ENCODE peak calls at places on chromosomes 5 and 9, in ten cellular contexts. One of them, this sample, is unnamed.

GRCh38 chr9:95572370-95573151 is 55.8 kb upstream of the PTCH1 start:
- DNase-seq in brain microvascular endothelial cell: no peak
- DNase-seq in substantia nigra: no peak
- DNase-seq in RWPE1: no peak
- DNase-seq in H9: no peak
- DNase-seq in effector memory CD4-positive, alpha-beta T cell: no peak
- DNase-seq in upper lobe of right lung: no peak
- DNase-seq in tibial nerve: peak
- DNase-seq in cardiac muscle cell: no peak
- DNase-seq in spleen: no peak
- DNase-seq in this sample: no peak

GRCh38 chr9:37925786-37926736 is 22.1 kb upstream of the SLC25A51 start:
- DNase-seq in cardiac muscle cell: no peak
- DNase-seq in brain microvascular endothelial cell: no peak
- DNase-seq in spleen: peak
- DNase-seq in H9: no peak
- DNase-seq in effector memory CD4-positive, alpha-beta T cell: no peak
- DNase-seq in RWPE1: no peak
- DNase-seq in substantia nigra: no peak
- DNase-seq in tibial nerve: no peak
- DNase-seq in upper lobe of right lung: peak
- DNase-seq in this sample: no peak

GRCh38 chr9:121773286-121773953 is 122.0 kb downstream of the DAB2IP start:
- DNase-seq in RWPE1: no peak
- DNase-seq in effector memory CD4-positive, alpha-beta T cell: no peak
- DNase-seq in tibial nerve: no peak
- DNase-seq in brain microvascular endothelial cell: no peak
- DNase-seq in spleen: peak
- DNase-seq in upper lobe of right lung: no peak
- DNase-seq in H9: no peak
- DNase-seq in substantia nigra: no peak
- DNase-seq in cardiac muscle cell: no peak
- DNase-seq in this sample: no peak

GRCh38 chr9:5310851-5311250 is 6.3 kb upstream of the RLN2 start:
- DNase-seq in H9: no peak
- DNase-seq in RWPE1: no peak
- DNase-seq in spleen: no peak
- DNase-seq in upper lobe of right lung: no peak
- DNase-seq in tibial nerve: no peak
- DNase-seq in substantia nigra: no peak
- DNase-seq in effector memory CD4-positive, alpha-beta T cell: no peak
- DNase-seq in cardiac muscle cell: no peak
- DNase-seq in brain microvascular endothelial cell: no peak
- DNase-seq in this sample: no peak

GRCh38 chr5:5331838-5332237 is 90.6 kb upstream of the ICE1 start:
- DNase-seq in substantia nigra: no peak
- DNase-seq in cardiac muscle cell: no peak
- DNase-seq in tibial nerve: no peak
- DNase-seq in H9: no peak
- DNase-seq in upper lobe of right lung: no peak
- DNase-seq in RWPE1: no peak
- DNase-seq in effector memory CD4-positive, alpha-beta T cell: no peak
- DNase-seq in brain microvascular endothelial cell: no peak
- DNase-seq in spleen: no peak
- DNase-seq in this sample: no peak

GRCh38 chr5:76690704-76691469 is 25.0 kb upstream of the F2R start:
- DNase-seq in substantia nigra: no peak
- DNase-seq in tibial nerve: no peak
- DNase-seq in cardiac muscle cell: no peak
- DNase-seq in spleen: no peak
- DNase-seq in effector memory CD4-positive, alpha-beta T cell: no peak
- DNase-seq in RWPE1: no peak
- DNase-seq in upper lobe of right lung: no peak
- DNase-seq in H9: no peak
- DNase-seq in brain microvascular endothelial cell: no peak
- DNase-seq in this sample: no peak

GRCh38 chr5:178429156-178429468 is 161.1 kb downstream of the COL23A1 start:
- DNase-seq in spleen: no peak
- DNase-seq in H9: no peak
- DNase-seq in substantia nigra: no peak
- DNase-seq in effector memory CD4-positive, alpha-beta T cell: no peak
- DNase-seq in tibial nerve: no peak
- DNase-seq in cardiac muscle cell: no peak
- DNase-seq in RWPE1: no peak
- DNase-seq in upper lobe of right lung: no peak
- DNase-seq in brain microvascular endothelial cell: no peak
- DNase-seq in this sample: no peak

GRCh38 chr9:115122937-115123336 is 5.0 kb upstream of the TNC start:
- DNase-seq in RWPE1: no peak
- DNase-seq in brain microvascular endothelial cell: no peak
- DNase-seq in upper lobe of right lung: no peak
- DNase-seq in tibial nerve: no peak
- DNase-seq in H9: no peak
- DNase-seq in effector memory CD4-positive, alpha-beta T cell: no peak
- DNase-seq in cardiac muscle cell: no peak
- DNase-seq in spleen: no peak
- DNase-seq in substantia nigra: no peak
- DNase-seq in this sample: no peak

GRCh38 chr5:149799119-149799623 is 69.1 kb downstream of the PPARGC1B start:
- DNase-seq in upper lobe of right lung: no peak
- DNase-seq in substantia nigra: no peak
- DNase-seq in tibial nerve: peak
- DNase-seq in brain microvascular endothelial cell: peak
- DNase-seq in cardiac muscle cell: no peak
- DNase-seq in effector memory CD4-positive, alpha-beta T cell: no peak
- DNase-seq in spleen: no peak
- DNase-seq in H9: no peak
- DNase-seq in RWPE1: peak
- DNase-seq in this sample: peak

GRCh38 chr9:6869081-6869948 is 111.5 kb downstream of the KDM4C start:
- DNase-seq in cardiac muscle cell: peak
- DNase-seq in H9: peak
- DNase-seq in substantia nigra: no peak
- DNase-seq in brain microvascular endothelial cell: no peak
- DNase-seq in tibial nerve: no peak
- DNase-seq in effector memory CD4-positive, alpha-beta T cell: no peak
- DNase-seq in upper lobe of right lung: no peak
- DNase-seq in spleen: no peak
- DNase-seq in RWPE1: no peak
- DNase-seq in this sample: no peak

GRCh38 chr9:133715866-133716563 is 22.1 kb downstream of the SARDH start:
- DNase-seq in tibial nerve: no peak
- DNase-seq in RWPE1: no peak
- DNase-seq in effector memory CD4-positive, alpha-beta T cell: no peak
- DNase-seq in spleen: peak
- DNase-seq in cardiac muscle cell: peak
- DNase-seq in H9: peak
- DNase-seq in upper lobe of right lung: peak
- DNase-seq in substantia nigra: no peak
- DNase-seq in brain microvascular endothelial cell: peak
- DNase-seq in this sample: no peak

GRCh38 chr9:112705773-112706427 is 12.0 kb downstream of the INIP start:
- DNase-seq in substantia nigra: no peak
- DNase-seq in H9: peak
- DNase-seq in cardiac muscle cell: peak
- DNase-seq in upper lobe of right lung: no peak
- DNase-seq in brain microvascular endothelial cell: peak
- DNase-seq in RWPE1: no peak
- DNase-seq in spleen: no peak
- DNase-seq in tibial nerve: no peak
- DNase-seq in effector memory CD4-positive, alpha-beta T cell: no peak
- DNase-seq in this sample: no peak

GRCh38 chr9:128257086-128257825 is 18.6 kb downstream of the GOLGA2 start:
- DNase-seq in brain microvascular endothelial cell: no peak
- DNase-seq in substantia nigra: no peak
- DNase-seq in tibial nerve: no peak
- DNase-seq in RWPE1: no peak
- DNase-seq in upper lobe of right lung: no peak
- DNase-seq in H9: no peak
- DNase-seq in spleen: no peak
- DNase-seq in effector memory CD4-positive, alpha-beta T cell: no peak
- DNase-seq in cardiac muscle cell: no peak
- DNase-seq in this sample: no peak
- H3K27ac ChIP-seq in brain microvascular endothelial cell: no peak
- H3K27ac ChIP-seq in substantia nigra: no peak
- H3K27ac ChIP-seq in tibial nerve: no peak
- H3K27ac ChIP-seq in RWPE1: peak
- H3K27ac ChIP-seq in upper lobe of right lung: no peak
- H3K27ac ChIP-seq in H9: no peak
- H3K27ac ChIP-seq in spleen: no peak
- H3K27ac ChIP-seq in effector memory CD4-positive, alpha-beta T cell: no peak
- H3K27ac ChIP-seq in cardiac muscle cell: no peak
- H3K27ac ChIP-seq in this sample: no peak

DNA sequence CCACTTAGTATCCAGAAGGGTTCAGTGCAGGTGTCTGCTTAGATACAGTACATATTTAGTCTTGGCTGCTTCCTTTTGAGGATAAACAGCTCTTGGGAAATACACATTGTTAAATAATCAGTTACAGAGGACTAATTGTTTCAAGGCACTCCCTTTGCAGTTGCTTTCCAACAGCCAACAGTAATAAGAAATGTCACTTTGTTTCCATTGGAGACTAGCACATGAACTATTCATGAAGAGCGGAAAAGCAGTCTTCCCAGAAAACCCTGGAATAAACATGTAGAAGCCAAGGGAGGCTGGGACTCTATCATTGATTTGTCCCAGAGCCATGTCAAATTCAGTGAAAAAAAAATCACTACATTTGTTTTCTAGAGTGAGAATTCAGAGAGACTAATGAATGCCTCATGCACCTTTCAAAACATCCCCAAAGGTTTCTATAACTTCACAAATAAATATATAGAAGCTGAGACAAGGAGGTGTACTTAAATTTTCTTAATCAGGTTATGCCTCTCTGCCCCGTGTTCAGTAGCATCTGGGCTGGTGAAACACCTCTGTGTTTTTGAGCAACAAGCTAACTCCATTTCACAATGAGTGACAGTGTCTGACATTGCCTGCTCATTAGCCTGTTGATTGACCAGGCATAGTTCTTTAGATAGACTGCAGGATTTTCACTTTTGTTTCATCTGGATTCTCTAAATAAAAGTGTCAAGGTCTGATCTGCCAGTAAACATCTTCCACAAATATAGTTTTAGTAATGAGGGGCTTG is 271.5 kb downstream of the ARRDC3 start:
- DNase-seq in upper lobe of right lung: no peak
- DNase-seq in substantia nigra: no peak
- DNase-seq in effector memory CD4-positive, alpha-beta T cell: no peak
- DNase-seq in cardiac muscle cell: no peak
- DNase-seq in RWPE1: no peak
- DNase-seq in spleen: no peak
- DNase-seq in brain microvascular endothelial cell: no peak
- DNase-seq in tibial nerve: no peak
- DNase-seq in H9: no peak
- DNase-seq in this sample: no peak
- H3K27ac ChIP-seq in upper lobe of right lung: no peak
- H3K27ac ChIP-seq in substantia nigra: no peak
- H3K27ac ChIP-seq in effector memory CD4-positive, alpha-beta T cell: no peak
- H3K27ac ChIP-seq in cardiac muscle cell: no peak
- H3K27ac ChIP-seq in RWPE1: no peak
- H3K27ac ChIP-seq in spleen: no peak
- H3K27ac ChIP-seq in brain microvascular endothelial cell: no peak
- H3K27ac ChIP-seq in tibial nerve: peak
- H3K27ac ChIP-seq in H9: no peak
- H3K27ac ChIP-seq in this sample: no peak

GRCh38 chr5:168085321-168086040 is 206.0 kb upstream of the WWC1 start:
- DNase-seq in upper lobe of right lung: no peak
- DNase-seq in substantia nigra: no peak
- DNase-seq in tibial nerve: no peak
- DNase-seq in brain microvascular endothelial cell: no peak
- DNase-seq in cardiac muscle cell: peak
- DNase-seq in spleen: no peak
- DNase-seq in H9: no peak
- DNase-seq in RWPE1: no peak
- DNase-seq in effector memory CD4-positive, alpha-beta T cell: no peak
- DNase-seq in this sample: no peak

GRCh38 chr5:168086104-168086610 is 205.3 kb upstream of the WWC1 start:
- DNase-seq in RWPE1: peak
- DNase-seq in brain microvascular endothelial cell: no peak
- DNase-seq in substantia nigra: no peak
- DNase-seq in upper lobe of right lung: no peak
- DNase-seq in tibial nerve: no peak
- DNase-seq in cardiac muscle cell: no peak
- DNase-seq in H9: no peak
- DNase-seq in effector memory CD4-positive, alpha-beta T cell: no peak
- DNase-seq in spleen: no peak
- DNase-seq in this sample: no peak

GRCh38 chr5:168089201-168089887 is 202.1 kb upstream of the WWC1 start:
- DNase-seq in spleen: no peak
- DNase-seq in H9: no peak
- DNase-seq in tibial nerve: no peak
- DNase-seq in RWPE1: no peak
- DNase-seq in substantia nigra: no peak
- DNase-seq in cardiac muscle cell: no peak
- DNase-seq in brain microvascular endothelial cell: no peak
- DNase-seq in upper lobe of right lung: no peak
- DNase-seq in effector memory CD4-positive, alpha-beta T cell: no peak
- DNase-seq in this sample: no peak

GRCh38 chr5:168088415-168089165 is 202.9 kb upstream of the WWC1 start:
- DNase-seq in RWPE1: no peak
- DNase-seq in effector memory CD4-positive, alpha-beta T cell: no peak
- DNase-seq in upper lobe of right lung: no peak
- DNase-seq in H9: no peak
- DNase-seq in substantia nigra: no peak
- DNase-seq in cardiac muscle cell: no peak
- DNase-seq in tibial nerve: no peak
- DNase-seq in spleen: no peak
- DNase-seq in brain microvascular endothelial cell: no peak
- DNase-seq in this sample: no peak

DNA sequence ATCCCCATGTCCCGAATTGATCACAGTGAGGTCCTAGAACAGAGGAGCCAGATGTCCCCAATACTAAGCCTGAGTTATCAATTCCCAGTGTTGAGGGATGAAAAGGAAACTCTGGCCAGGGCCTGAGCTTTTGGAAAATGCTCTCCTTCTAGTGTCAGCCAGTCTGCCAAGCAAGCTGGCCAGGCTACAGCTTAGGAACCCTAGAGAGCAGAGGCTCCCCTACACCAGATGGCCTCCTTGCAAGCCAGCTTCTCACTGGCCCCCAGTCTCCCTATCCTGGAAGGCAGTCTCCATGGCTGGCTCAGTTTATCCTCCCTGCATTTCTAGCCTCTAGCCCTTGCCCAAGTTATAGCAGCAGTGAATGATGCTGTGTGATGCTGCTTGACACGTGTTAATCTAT is 204.7 kb upstream of the WWC1 start:
- DNase-seq in RWPE1: no peak
- DNase-seq in H9: no peak
- DNase-seq in brain microvascular endothelial cell: no peak
- DNase-seq in cardiac muscle cell: no peak
- DNase-seq in effector memory CD4-positive, alpha-beta T cell: no peak
- DNase-seq in upper lobe of right lung: no peak
- DNase-seq in spleen: no peak
- DNase-seq in tibial nerve: no peak
- DNase-seq in substantia nigra: no peak
- DNase-seq in this sample: no peak
- H3K27ac ChIP-seq in RWPE1: peak
- H3K27ac ChIP-seq in H9: no peak
- H3K27ac ChIP-seq in brain microvascular endothelial cell: no peak
- H3K27ac ChIP-seq in cardiac muscle cell: no peak
- H3K27ac ChIP-seq in effector memory CD4-positive, alpha-beta T cell: no peak
- H3K27ac ChIP-seq in upper lobe of right lung: no peak
- H3K27ac ChIP-seq in spleen: no peak
- H3K27ac ChIP-seq in tibial nerve: no peak
- H3K27ac ChIP-seq in substantia nigra: no peak
- H3K27ac ChIP-seq in this sample: no peak

GRCh38 chr9:130854086-130854485 is 19.0 kb downstream of the ABL1 start:
- DNase-seq in RWPE1: no peak
- DNase-seq in upper lobe of right lung: no peak
- DNase-seq in substantia nigra: no peak
- DNase-seq in tibial nerve: no peak
- DNase-seq in spleen: no peak
- DNase-seq in effector memory CD4-positive, alpha-beta T cell: no peak
- DNase-seq in H9: no peak
- DNase-seq in brain microvascular endothelial cell: no peak
- DNase-seq in cardiac muscle cell: no peak
- DNase-seq in this sample: no peak
- H3K27ac ChIP-seq in RWPE1: no peak
- H3K27ac ChIP-seq in upper lobe of right lung: no peak
- H3K27ac ChIP-seq in substantia nigra: no peak
- H3K27ac ChIP-seq in tibial nerve: peak
- H3K27ac ChIP-seq in spleen: no peak
- H3K27ac ChIP-seq in effector memory CD4-positive, alpha-beta T cell: no peak
- H3K27ac ChIP-seq in H9: no peak
- H3K27ac ChIP-seq in brain microvascular endothelial cell: peak
- H3K27ac ChIP-seq in cardiac muscle cell: peak
- H3K27ac ChIP-seq in this sample: no peak

This sample was measured in psoas muscle.